ENCODE peak calls at places on chromosomes 6 and 20, in five cellular contexts. One of them, this sample, is unnamed.

GRCh38 chr6:56719310-56719709 is 76.6 kb upstream of the DST start:
- DNase-seq in heart right ventricle: no peak
- DNase-seq in GM20000: no peak
- DNase-seq in epithelial cell of esophagus: no peak
- DNase-seq in BE2C: no peak
- DNase-seq in this sample: no peak

GRCh38 chr6:157966597-157966977 is 15.1 kb upstream of the SYNJ2 start:
- DNase-seq in heart right ventricle: no peak
- DNase-seq in GM20000: no peak
- DNase-seq in epithelial cell of esophagus: no peak
- DNase-seq in BE2C: no peak
- DNase-seq in this sample: no peak

GRCh38 chr6:100730581-100730980 is 150.5 kb downstream of the ASCC3 start:
- DNase-seq in heart right ventricle: no peak
- DNase-seq in GM20000: no peak
- DNase-seq in epithelial cell of esophagus: no peak
- DNase-seq in BE2C: peak
- DNase-seq in this sample: no peak

GRCh38 chr6:169451065-169451840 is 197.6 kb upstream of the THBS2 start:
- DNase-seq in heart right ventricle: no peak
- DNase-seq in GM20000: no peak
- DNase-seq in epithelial cell of esophagus: peak
- DNase-seq in BE2C: no peak
- DNase-seq in this sample: no peak

GRCh38 chr6:90338409-90338808 is 41.8 kb upstream of the BACH2 start:
- DNase-seq in heart right ventricle: no peak
- DNase-seq in GM20000: no peak
- DNase-seq in epithelial cell of esophagus: peak
- DNase-seq in BE2C: no peak
- DNase-seq in this sample: no peak

GRCh38 chr20:2519115-2519815 is 10.6 kb upstream of the ZNF343 start:
- DNase-seq in heart right ventricle: no peak
- DNase-seq in GM20000: no peak
- DNase-seq in epithelial cell of esophagus: no peak
- DNase-seq in BE2C: no peak
- DNase-seq in this sample: no peak

GRCh38 chr6:130423044-130423443 is 57.2 kb downstream of the TMEM200A start:
- DNase-seq in heart right ventricle: no peak
- DNase-seq in GM20000: no peak
- DNase-seq in epithelial cell of esophagus: no peak
- DNase-seq in BE2C: no peak
- DNase-seq in this sample: no peak

GRCh38 chr20:35248641-35249475 is 22.4 kb downstream of the MMP24 start:
- DNase-seq in heart right ventricle: no peak
- DNase-seq in GM20000: no peak
- DNase-seq in epithelial cell of esophagus: no peak
- DNase-seq in BE2C: no peak
- DNase-seq in this sample: no peak

GRCh38 chr20:52103911-52104545 is 87.6 kb downstream of the ZFP64 start:
- DNase-seq in heart right ventricle: no peak
- DNase-seq in GM20000: peak
- DNase-seq in epithelial cell of esophagus: no peak
- DNase-seq in BE2C: no peak
- DNase-seq in this sample: no peak

GRCh38 chr6:41451515-41452163 is 94.5 kb upstream of the FOXP4 start:
- DNase-seq in heart right ventricle: peak
- DNase-seq in GM20000: no peak
- DNase-seq in epithelial cell of esophagus: no peak
- DNase-seq in BE2C: no peak
- DNase-seq in this sample: no peak

GRCh38 chr6:111715321-111715720 is 109.6 kb upstream of the TRAF3IP2 start:
- DNase-seq in heart right ventricle: no peak
- DNase-seq in GM20000: no peak
- DNase-seq in epithelial cell of esophagus: no peak
- DNase-seq in BE2C: no peak
- DNase-seq in this sample: no peak

GRCh38 chr6:29679962-29680361 is 990 bp downstream of the ZFP57 start:
- DNase-seq in heart right ventricle: no peak
- DNase-seq in GM20000: no peak
- DNase-seq in epithelial cell of esophagus: peak
- DNase-seq in BE2C: no peak
- DNase-seq in this sample: no peak

GRCh38 chr6:39347201-39347600 is 24.7 kb upstream of the KCNK16 start:
- DNase-seq in heart right ventricle: no peak
- DNase-seq in GM20000: no peak
- DNase-seq in epithelial cell of esophagus: no peak
- DNase-seq in BE2C: no peak
- DNase-seq in this sample: no peak

GRCh38 chr6:129667621-129668020 is 42.4 kb downstream of the ARHGAP18 start:
- DNase-seq in heart right ventricle: no peak
- DNase-seq in GM20000: no peak
- DNase-seq in epithelial cell of esophagus: no peak
- DNase-seq in BE2C: peak
- DNase-seq in this sample: no peak

GRCh38 chr6:3202999-3203696 is 24.3 kb downstream of the TUBB2B start:
- DNase-seq in heart right ventricle: no peak
- DNase-seq in GM20000: no peak
- DNase-seq in epithelial cell of esophagus: no peak
- DNase-seq in BE2C: no peak
- DNase-seq in this sample: no peak

GRCh38 chr20:25686081-25687077 is 10.3 kb downstream of the ZNF337 start:
- DNase-seq in heart right ventricle: no peak
- DNase-seq in GM20000: no peak
- DNase-seq in epithelial cell of esophagus: no peak
- DNase-seq in BE2C: no peak
- DNase-seq in this sample: no peak

GRCh38 chr20:37897008-37897548 is 5.8 kb upstream of the VSTM2L start:
- DNase-seq in heart right ventricle: peak
- DNase-seq in GM20000: no peak
- DNase-seq in epithelial cell of esophagus: no peak
- DNase-seq in BE2C: peak
- DNase-seq in this sample: no peak

GRCh38 chr6:146905313-146905712 is 298.9 kb upstream of the STXBP5 start:
- DNase-seq in heart right ventricle: no peak
- DNase-seq in GM20000: no peak
- DNase-seq in epithelial cell of esophagus: peak
- DNase-seq in BE2C: peak
- DNase-seq in this sample: no peak

GRCh38 chr6:167255918-167256553 is 35.1 kb upstream of the UNC93A start:
- DNase-seq in heart right ventricle: no peak
- DNase-seq in GM20000: no peak
- DNase-seq in epithelial cell of esophagus: no peak
- DNase-seq in BE2C: no peak
- DNase-seq in this sample: no peak

GRCh38 chr6:28553384-28553985 is 27.8 kb downstream of the GPX5 start:
- DNase-seq in heart right ventricle: no peak
- DNase-seq in GM20000: no peak
- DNase-seq in epithelial cell of esophagus: no peak
- DNase-seq in BE2C: no peak
- DNase-seq in this sample: no peak

GRCh38 chr6:170140129-170140528 is 150.7 kb downstream of the DLL1 start:
- DNase-seq in heart right ventricle: no peak
- DNase-seq in GM20000: no peak
- DNase-seq in epithelial cell of esophagus: no peak
- DNase-seq in BE2C: no peak
- DNase-seq in this sample: no peak

GRCh38 chr6:73451166-73452106 is 661 bp downstream of the CGAS start:
- DNase-seq in heart right ventricle: peak
- DNase-seq in GM20000: peak
- DNase-seq in epithelial cell of esophagus: peak
- DNase-seq in BE2C: peak
- DNase-seq in this sample: no peak

GRCh38 chr20:3843490-3843889 is 3.1 kb upstream of the MAVS start:
- DNase-seq in heart right ventricle: no peak
- DNase-seq in GM20000: no peak
- DNase-seq in epithelial cell of esophagus: peak
- DNase-seq in BE2C: peak
- DNase-seq in this sample: no peak

GRCh38 chr6:137155830-137156229 is 17.6 kb downstream of the IL22RA2 start:
- DNase-seq in heart right ventricle: no peak
- DNase-seq in GM20000: peak
- DNase-seq in epithelial cell of esophagus: peak
- DNase-seq in BE2C: no peak
- DNase-seq in this sample: no peak

GRCh38 chr20:63118786-63119450 is 97.0 kb downstream of the YTHDF1 start:
- DNase-seq in heart right ventricle: peak
- DNase-seq in GM20000: no peak
- DNase-seq in epithelial cell of esophagus: no peak
- DNase-seq in BE2C: no peak
- DNase-seq in this sample: no peak

GRCh38 chr6:26234421-26235239 is 130.4 kb upstream of the BTN3A2 start:
- DNase-seq in heart right ventricle: no peak
- DNase-seq in GM20000: peak
- DNase-seq in epithelial cell of esophagus: peak
- DNase-seq in BE2C: peak
- DNase-seq in this sample: no peak

GRCh38 chr6:79586548-79586947 is 44.6 kb upstream of the SH3BGRL2 start:
- DNase-seq in heart right ventricle: no peak
- DNase-seq in GM20000: no peak
- DNase-seq in epithelial cell of esophagus: peak
- DNase-seq in BE2C: peak
- DNase-seq in this sample: no peak
- TF ChIP-seq CTCF in heart right ventricle: peak
- TF ChIP-seq CTCF in GM20000: no peak
- TF ChIP-seq CTCF in epithelial cell of esophagus: peak
- TF ChIP-seq CTCF in BE2C: peak
- TF ChIP-seq CTCF in this sample: no peak

GRCh38 chr6:227074-227782 is 65.1 kb upstream of the DUSP22 start:
- DNase-seq in heart right ventricle: no peak
- DNase-seq in GM20000: peak
- DNase-seq in epithelial cell of esophagus: no peak
- DNase-seq in BE2C: no peak
- DNase-seq in this sample: no peak
- TF ChIP-seq CTCF in heart right ventricle: peak
- TF ChIP-seq CTCF in GM20000: peak
- TF ChIP-seq CTCF in epithelial cell of esophagus: no peak
- TF ChIP-seq CTCF in BE2C: no peak
- TF ChIP-seq CTCF in this sample: no peak

DNA sequence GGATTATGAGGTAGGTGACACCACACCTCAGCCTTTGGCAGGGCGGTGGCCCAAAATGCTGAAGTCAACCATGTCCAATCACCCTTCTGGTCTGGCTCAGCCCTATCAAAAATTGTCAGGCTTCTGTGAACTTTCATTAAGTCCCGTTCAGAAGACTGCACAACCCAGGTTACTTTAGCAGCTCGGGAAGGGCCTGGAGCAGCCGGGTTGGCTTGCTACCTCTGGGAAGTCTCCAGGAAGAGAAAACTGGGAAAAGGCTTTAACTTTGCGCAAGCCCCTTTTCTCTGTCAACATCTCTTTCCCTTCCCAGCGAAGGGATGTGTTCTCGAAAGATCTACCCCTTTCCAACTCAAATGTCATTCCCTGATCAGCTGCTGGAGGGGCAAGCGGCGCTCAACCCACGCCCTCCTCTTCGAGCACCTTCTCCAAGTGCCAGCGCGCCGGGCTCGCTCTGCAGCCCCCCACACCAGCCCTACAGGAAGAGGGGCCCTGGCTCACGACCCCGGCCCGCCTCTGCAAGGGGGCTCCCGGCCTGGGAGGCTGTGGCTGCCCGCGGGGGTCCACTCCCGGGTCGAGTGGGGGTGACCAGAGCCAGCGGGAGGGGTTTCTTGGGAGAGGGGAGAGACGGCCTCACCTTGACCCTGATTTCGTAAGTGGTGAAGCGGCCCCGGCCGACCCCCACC is 573 bp downstream of the SNX3 start:
- DNase-seq in heart right ventricle: no peak
- DNase-seq in GM20000: peak
- DNase-seq in epithelial cell of esophagus: peak
- DNase-seq in BE2C: peak
- DNase-seq in this sample: no peak
- TF ChIP-seq CTCF in heart right ventricle: no peak
- TF ChIP-seq CTCF in GM20000: no peak
- TF ChIP-seq CTCF in epithelial cell of esophagus: no peak
- TF ChIP-seq CTCF in BE2C: no peak
- TF ChIP-seq CTCF in this sample: no peak

GRCh38 chr6:125194980-125195379 is 41.4 kb downstream of the TPD52L1 start:
- DNase-seq in heart right ventricle: no peak
- DNase-seq in GM20000: no peak
- DNase-seq in epithelial cell of esophagus: no peak
- DNase-seq in BE2C: no peak
- DNase-seq in this sample: no peak

GRCh38 chr6:125190667-125191066 is 37.1 kb downstream of the TPD52L1 start:
- DNase-seq in heart right ventricle: no peak
- DNase-seq in GM20000: no peak
- DNase-seq in epithelial cell of esophagus: no peak
- DNase-seq in BE2C: no peak
- DNase-seq in this sample: no peak

GRCh38 chr6:125193208-125193607 is 39.6 kb downstream of the TPD52L1 start:
- DNase-seq in heart right ventricle: no peak
- DNase-seq in GM20000: no peak
- DNase-seq in epithelial cell of esophagus: peak
- DNase-seq in BE2C: no peak
- DNase-seq in this sample: no peak

GRCh38 chr6:125191916-125192609 is 38.5 kb downstream of the TPD52L1 start:
- DNase-seq in heart right ventricle: peak
- DNase-seq in GM20000: peak
- DNase-seq in epithelial cell of esophagus: peak
- DNase-seq in BE2C: peak
- DNase-seq in this sample: peak

GRCh38 chr6:125192610-125192930 is 39.0 kb downstream of the TPD52L1 start:
- DNase-seq in heart right ventricle: no peak
- DNase-seq in GM20000: no peak
- DNase-seq in epithelial cell of esophagus: no peak
- DNase-seq in BE2C: no peak
- DNase-seq in this sample: no peak
- TF ChIP-seq CTCF in heart right ventricle: no peak
- TF ChIP-seq CTCF in GM20000: no peak
- TF ChIP-seq CTCF in epithelial cell of esophagus: no peak
- TF ChIP-seq CTCF in BE2C: no peak
- TF ChIP-seq CTCF in this sample: no peak

This sample was measured in omental fat pad.